ENCODE peak calls at places on chromosome 3, in nine cellular contexts. One of them, this sample, is unnamed.

GRCh38 chr3:147797095-147797494 is 387.9 kb downstream of the ZIC1 start:
- DNase-seq in hypothalamus: no peak
- DNase-seq in GM04504: no peak
- DNase-seq in activated naive CD8-positive, alpha-beta T cell treated with anti-CD3 and anti-CD28 coated beads, Interleukin-2, amount 10 ng/mL, durations not matched to agents 7 days and 5 days: no peak
- DNase-seq in islet precursor cell: no peak
- DNase-seq in dorsolateral prefrontal cortex: no peak
- DNase-seq in activated naive CD4-positive, alpha-beta T cell: no peak
- DNase-seq in NCI-H748 treated with DMSO at 0.1 percent for 48 hours: peak
- DNase-seq in AG04450: no peak
- DNase-seq in this sample: no peak

GRCh38 chr3:24608701-24609387 is 114.2 kb upstream of the THRB start:
- DNase-seq in AG04450: no peak
- DNase-seq in GM04504: no peak
- DNase-seq in activated naive CD8-positive, alpha-beta T cell treated with anti-CD3 and anti-CD28 coated beads, Interleukin-2, amount 10 ng/mL, durations not matched to agents 7 days and 5 days: no peak
- DNase-seq in dorsolateral prefrontal cortex: no peak
- DNase-seq in islet precursor cell: no peak
- DNase-seq in hypothalamus: no peak
- DNase-seq in activated naive CD4-positive, alpha-beta T cell: no peak
- DNase-seq in NCI-H748 treated with DMSO at 0.1 percent for 48 hours: no peak
- DNase-seq in this sample: no peak

GRCh38 chr3:178072931-178073330 is 463.3 kb upstream of the KCNMB2 start:
- DNase-seq in GM04504: no peak
- DNase-seq in activated naive CD4-positive, alpha-beta T cell: no peak
- DNase-seq in activated naive CD8-positive, alpha-beta T cell treated with anti-CD3 and anti-CD28 coated beads, Interleukin-2, amount 10 ng/mL, durations not matched to agents 7 days and 5 days: no peak
- DNase-seq in hypothalamus: no peak
- DNase-seq in islet precursor cell: no peak
- DNase-seq in NCI-H748 treated with DMSO at 0.1 percent for 48 hours: no peak
- DNase-seq in dorsolateral prefrontal cortex: no peak
- DNase-seq in AG04450: no peak
- DNase-seq in this sample: no peak

GRCh38 chr3:53195066-53195450 is 34.0 kb downstream of the PRKCD start:
- DNase-seq in activated naive CD8-positive, alpha-beta T cell treated with anti-CD3 and anti-CD28 coated beads, Interleukin-2, amount 10 ng/mL, durations not matched to agents 7 days and 5 days: no peak
- DNase-seq in NCI-H748 treated with DMSO at 0.1 percent for 48 hours: no peak
- DNase-seq in islet precursor cell: no peak
- DNase-seq in activated naive CD4-positive, alpha-beta T cell: no peak
- DNase-seq in hypothalamus: no peak
- DNase-seq in AG04450: no peak
- DNase-seq in GM04504: no peak
- DNase-seq in dorsolateral prefrontal cortex: no peak
- DNase-seq in this sample: no peak

GRCh38 chr3:170196833-170197232 is 15.3 kb upstream of the PHC3 start:
- DNase-seq in AG04450: no peak
- DNase-seq in NCI-H748 treated with DMSO at 0.1 percent for 48 hours: no peak
- DNase-seq in GM04504: no peak
- DNase-seq in dorsolateral prefrontal cortex: no peak
- DNase-seq in hypothalamus: no peak
- DNase-seq in activated naive CD8-positive, alpha-beta T cell treated with anti-CD3 and anti-CD28 coated beads, Interleukin-2, amount 10 ng/mL, durations not matched to agents 7 days and 5 days: no peak
- DNase-seq in islet precursor cell: no peak
- DNase-seq in activated naive CD4-positive, alpha-beta T cell: no peak
- DNase-seq in this sample: no peak

GRCh38 chr3:196166741-196167140 is 44.5 kb downstream of the ZDHHC19 start:
- DNase-seq in AG04450: no peak
- DNase-seq in activated naive CD8-positive, alpha-beta T cell treated with anti-CD3 and anti-CD28 coated beads, Interleukin-2, amount 10 ng/mL, durations not matched to agents 7 days and 5 days: no peak
- DNase-seq in activated naive CD4-positive, alpha-beta T cell: no peak
- DNase-seq in GM04504: no peak
- DNase-seq in islet precursor cell: no peak
- DNase-seq in NCI-H748 treated with DMSO at 0.1 percent for 48 hours: no peak
- DNase-seq in hypothalamus: no peak
- DNase-seq in dorsolateral prefrontal cortex: no peak
- DNase-seq in this sample: no peak

GRCh38 chr3:162022931-162023330 is 526.3 kb downstream of the OTOL1 start:
- DNase-seq in activated naive CD8-positive, alpha-beta T cell treated with anti-CD3 and anti-CD28 coated beads, Interleukin-2, amount 10 ng/mL, durations not matched to agents 7 days and 5 days: no peak
- DNase-seq in islet precursor cell: no peak
- DNase-seq in NCI-H748 treated with DMSO at 0.1 percent for 48 hours: peak
- DNase-seq in hypothalamus: no peak
- DNase-seq in dorsolateral prefrontal cortex: no peak
- DNase-seq in activated naive CD4-positive, alpha-beta T cell: no peak
- DNase-seq in GM04504: no peak
- DNase-seq in AG04450: no peak
- DNase-seq in this sample: no peak

GRCh38 chr3:87855626-87856025 is 203.2 kb downstream of the CGGBP1 start:
- DNase-seq in islet precursor cell: peak
- DNase-seq in AG04450: no peak
- DNase-seq in NCI-H748 treated with DMSO at 0.1 percent for 48 hours: no peak
- DNase-seq in GM04504: peak
- DNase-seq in activated naive CD8-positive, alpha-beta T cell treated with anti-CD3 and anti-CD28 coated beads, Interleukin-2, amount 10 ng/mL, durations not matched to agents 7 days and 5 days: no peak
- DNase-seq in dorsolateral prefrontal cortex: no peak
- DNase-seq in hypothalamus: no peak
- DNase-seq in activated naive CD4-positive, alpha-beta T cell: no peak
- DNase-seq in this sample: no peak

GRCh38 chr3:191775451-191776233 is 314.7 kb downstream of the PYDC2 start:
- DNase-seq in dorsolateral prefrontal cortex: no peak
- DNase-seq in GM04504: no peak
- DNase-seq in AG04450: no peak
- DNase-seq in activated naive CD4-positive, alpha-beta T cell: no peak
- DNase-seq in activated naive CD8-positive, alpha-beta T cell treated with anti-CD3 and anti-CD28 coated beads, Interleukin-2, amount 10 ng/mL, durations not matched to agents 7 days and 5 days: no peak
- DNase-seq in islet precursor cell: no peak
- DNase-seq in hypothalamus: no peak
- DNase-seq in NCI-H748 treated with DMSO at 0.1 percent for 48 hours: no peak
- DNase-seq in this sample: no peak

GRCh38 chr3:184241447-184242296 is 7.1 kb downstream of the ALG3 start:
- DNase-seq in hypothalamus: no peak
- DNase-seq in islet precursor cell: peak
- DNase-seq in NCI-H748 treated with DMSO at 0.1 percent for 48 hours: no peak
- DNase-seq in activated naive CD8-positive, alpha-beta T cell treated with anti-CD3 and anti-CD28 coated beads, Interleukin-2, amount 10 ng/mL, durations not matched to agents 7 days and 5 days: no peak
- DNase-seq in activated naive CD4-positive, alpha-beta T cell: no peak
- DNase-seq in dorsolateral prefrontal cortex: no peak
- DNase-seq in GM04504: no peak
- DNase-seq in AG04450: no peak
- DNase-seq in this sample: no peak

GRCh38 chr3:90015688-90016356 is 908.4 kb downstream of the EPHA3 start:
- DNase-seq in AG04450: no peak
- DNase-seq in GM04504: no peak
- DNase-seq in activated naive CD4-positive, alpha-beta T cell: no peak
- DNase-seq in hypothalamus: no peak
- DNase-seq in activated naive CD8-positive, alpha-beta T cell treated with anti-CD3 and anti-CD28 coated beads, Interleukin-2, amount 10 ng/mL, durations not matched to agents 7 days and 5 days: no peak
- DNase-seq in NCI-H748 treated with DMSO at 0.1 percent for 48 hours: no peak
- DNase-seq in dorsolateral prefrontal cortex: no peak
- DNase-seq in islet precursor cell: peak
- DNase-seq in this sample: no peak

GRCh38 chr3:178671261-178672191 is 135.3 kb downstream of the KCNMB2 start:
- DNase-seq in activated naive CD8-positive, alpha-beta T cell treated with anti-CD3 and anti-CD28 coated beads, Interleukin-2, amount 10 ng/mL, durations not matched to agents 7 days and 5 days: no peak
- DNase-seq in activated naive CD4-positive, alpha-beta T cell: no peak
- DNase-seq in dorsolateral prefrontal cortex: no peak
- DNase-seq in AG04450: no peak
- DNase-seq in GM04504: peak
- DNase-seq in islet precursor cell: no peak
- DNase-seq in NCI-H748 treated with DMSO at 0.1 percent for 48 hours: peak
- DNase-seq in hypothalamus: no peak
- DNase-seq in this sample: no peak

GRCh38 chr3:86921981-86922680 is 68.8 kb downstream of the VGLL3 start:
- DNase-seq in islet precursor cell: no peak
- DNase-seq in hypothalamus: no peak
- DNase-seq in AG04450: no peak
- DNase-seq in dorsolateral prefrontal cortex: no peak
- DNase-seq in activated naive CD4-positive, alpha-beta T cell: no peak
- DNase-seq in GM04504: no peak
- DNase-seq in activated naive CD8-positive, alpha-beta T cell treated with anti-CD3 and anti-CD28 coated beads, Interleukin-2, amount 10 ng/mL, durations not matched to agents 7 days and 5 days: no peak
- DNase-seq in NCI-H748 treated with DMSO at 0.1 percent for 48 hours: no peak
- DNase-seq in this sample: no peak

GRCh38 chr3:151305081-151305777 is 11.4 kb downstream of the GPR87 start:
- DNase-seq in NCI-H748 treated with DMSO at 0.1 percent for 48 hours: no peak
- DNase-seq in islet precursor cell: peak
- DNase-seq in AG04450: peak
- DNase-seq in dorsolateral prefrontal cortex: no peak
- DNase-seq in hypothalamus: peak
- DNase-seq in GM04504: peak
- DNase-seq in activated naive CD8-positive, alpha-beta T cell treated with anti-CD3 and anti-CD28 coated beads, Interleukin-2, amount 10 ng/mL, durations not matched to agents 7 days and 5 days: no peak
- DNase-seq in activated naive CD4-positive, alpha-beta T cell: no peak
- DNase-seq in this sample: peak

GRCh38 chr3:30513374-30514152 is 92.8 kb upstream of the TGFBR2 start:
- DNase-seq in dorsolateral prefrontal cortex: no peak
- DNase-seq in hypothalamus: no peak
- DNase-seq in AG04450: no peak
- DNase-seq in NCI-H748 treated with DMSO at 0.1 percent for 48 hours: no peak
- DNase-seq in activated naive CD8-positive, alpha-beta T cell treated with anti-CD3 and anti-CD28 coated beads, Interleukin-2, amount 10 ng/mL, durations not matched to agents 7 days and 5 days: no peak
- DNase-seq in activated naive CD4-positive, alpha-beta T cell: no peak
- DNase-seq in islet precursor cell: no peak
- DNase-seq in GM04504: no peak
- DNase-seq in this sample: no peak

GRCh38 chr3:129039271-129040038 is 21.1 kb upstream of the GP9 start:
- DNase-seq in islet precursor cell: peak
- DNase-seq in activated naive CD8-positive, alpha-beta T cell treated with anti-CD3 and anti-CD28 coated beads, Interleukin-2, amount 10 ng/mL, durations not matched to agents 7 days and 5 days: peak
- DNase-seq in dorsolateral prefrontal cortex: no peak
- DNase-seq in GM04504: no peak
- DNase-seq in AG04450: no peak
- DNase-seq in hypothalamus: no peak
- DNase-seq in NCI-H748 treated with DMSO at 0.1 percent for 48 hours: no peak
- DNase-seq in activated naive CD4-positive, alpha-beta T cell: no peak
- DNase-seq in this sample: no peak

GRCh38 chr3:18189651-18190050 is 235.5 kb downstream of the SATB1 start:
- DNase-seq in GM04504: peak
- DNase-seq in islet precursor cell: no peak
- DNase-seq in dorsolateral prefrontal cortex: no peak
- DNase-seq in NCI-H748 treated with DMSO at 0.1 percent for 48 hours: no peak
- DNase-seq in activated naive CD8-positive, alpha-beta T cell treated with anti-CD3 and anti-CD28 coated beads, Interleukin-2, amount 10 ng/mL, durations not matched to agents 7 days and 5 days: no peak
- DNase-seq in hypothalamus: no peak
- DNase-seq in AG04450: no peak
- DNase-seq in activated naive CD4-positive, alpha-beta T cell: no peak
- DNase-seq in this sample: no peak

GRCh38 chr3:8311321-8311720 is 190.3 kb upstream of the LMCD1 start:
- DNase-seq in dorsolateral prefrontal cortex: no peak
- DNase-seq in islet precursor cell: no peak
- DNase-seq in GM04504: no peak
- DNase-seq in AG04450: no peak
- DNase-seq in activated naive CD8-positive, alpha-beta T cell treated with anti-CD3 and anti-CD28 coated beads, Interleukin-2, amount 10 ng/mL, durations not matched to agents 7 days and 5 days: no peak
- DNase-seq in hypothalamus: no peak
- DNase-seq in activated naive CD4-positive, alpha-beta T cell: no peak
- DNase-seq in NCI-H748 treated with DMSO at 0.1 percent for 48 hours: no peak
- DNase-seq in this sample: no peak

GRCh38 chr3:30437172-30437571 is 169.2 kb upstream of the TGFBR2 start:
- DNase-seq in GM04504: no peak
- DNase-seq in islet precursor cell: no peak
- DNase-seq in activated naive CD8-positive, alpha-beta T cell treated with anti-CD3 and anti-CD28 coated beads, Interleukin-2, amount 10 ng/mL, durations not matched to agents 7 days and 5 days: no peak
- DNase-seq in AG04450: no peak
- DNase-seq in NCI-H748 treated with DMSO at 0.1 percent for 48 hours: no peak
- DNase-seq in hypothalamus: no peak
- DNase-seq in activated naive CD4-positive, alpha-beta T cell: no peak
- DNase-seq in dorsolateral prefrontal cortex: no peak
- DNase-seq in this sample: no peak

GRCh38 chr3:59575113-59576001 is 525.5 kb upstream of the CFAP20DC start:
- DNase-seq in activated naive CD4-positive, alpha-beta T cell: peak
- DNase-seq in dorsolateral prefrontal cortex: peak
- DNase-seq in GM04504: peak
- DNase-seq in activated naive CD8-positive, alpha-beta T cell treated with anti-CD3 and anti-CD28 coated beads, Interleukin-2, amount 10 ng/mL, durations not matched to agents 7 days and 5 days: peak
- DNase-seq in NCI-H748 treated with DMSO at 0.1 percent for 48 hours: peak
- DNase-seq in islet precursor cell: peak
- DNase-seq in AG04450: peak
- DNase-seq in hypothalamus: peak
- DNase-seq in this sample: peak

GRCh38 chr3:5073374-5074085 is 48.6 kb upstream of the ARL8B start:
- DNase-seq in AG04450: no peak
- DNase-seq in islet precursor cell: no peak
- DNase-seq in hypothalamus: no peak
- DNase-seq in activated naive CD4-positive, alpha-beta T cell: no peak
- DNase-seq in NCI-H748 treated with DMSO at 0.1 percent for 48 hours: no peak
- DNase-seq in dorsolateral prefrontal cortex: no peak
- DNase-seq in GM04504: no peak
- DNase-seq in activated naive CD8-positive, alpha-beta T cell treated with anti-CD3 and anti-CD28 coated beads, Interleukin-2, amount 10 ng/mL, durations not matched to agents 7 days and 5 days: no peak
- DNase-seq in this sample: no peak

GRCh38 chr3:37863949-37864822 is 2.5 kb downstream of the CTDSPL start:
- DNase-seq in activated naive CD8-positive, alpha-beta T cell treated with anti-CD3 and anti-CD28 coated beads, Interleukin-2, amount 10 ng/mL, durations not matched to agents 7 days and 5 days: no peak
- DNase-seq in GM04504: no peak
- DNase-seq in dorsolateral prefrontal cortex: peak
- DNase-seq in activated naive CD4-positive, alpha-beta T cell: no peak
- DNase-seq in hypothalamus: no peak
- DNase-seq in NCI-H748 treated with DMSO at 0.1 percent for 48 hours: peak
- DNase-seq in AG04450: no peak
- DNase-seq in islet precursor cell: peak
- DNase-seq in this sample: no peak

GRCh38 chr3:30567139-30567753 is 39.2 kb upstream of the TGFBR2 start:
- DNase-seq in activated naive CD8-positive, alpha-beta T cell treated with anti-CD3 and anti-CD28 coated beads, Interleukin-2, amount 10 ng/mL, durations not matched to agents 7 days and 5 days: no peak
- DNase-seq in islet precursor cell: peak
- DNase-seq in GM04504: no peak
- DNase-seq in AG04450: no peak
- DNase-seq in hypothalamus: no peak
- DNase-seq in dorsolateral prefrontal cortex: no peak
- DNase-seq in activated naive CD4-positive, alpha-beta T cell: no peak
- DNase-seq in NCI-H748 treated with DMSO at 0.1 percent for 48 hours: no peak
- DNase-seq in this sample: no peak

GRCh38 chr3:179449621-179450020 is 1.6 kb downstream of the GNB4 start:
- DNase-seq in islet precursor cell: no peak
- DNase-seq in GM04504: no peak
- DNase-seq in activated naive CD4-positive, alpha-beta T cell: no peak
- DNase-seq in NCI-H748 treated with DMSO at 0.1 percent for 48 hours: no peak
- DNase-seq in activated naive CD8-positive, alpha-beta T cell treated with anti-CD3 and anti-CD28 coated beads, Interleukin-2, amount 10 ng/mL, durations not matched to agents 7 days and 5 days: no peak
- DNase-seq in hypothalamus: no peak
- DNase-seq in dorsolateral prefrontal cortex: no peak
- DNase-seq in AG04450: no peak
- DNase-seq in this sample: no peak

GRCh38 chr3:55000546-55000945 is 72.7 kb upstream of the LRTM1 start:
- DNase-seq in dorsolateral prefrontal cortex: no peak
- DNase-seq in activated naive CD8-positive, alpha-beta T cell treated with anti-CD3 and anti-CD28 coated beads, Interleukin-2, amount 10 ng/mL, durations not matched to agents 7 days and 5 days: no peak
- DNase-seq in NCI-H748 treated with DMSO at 0.1 percent for 48 hours: no peak
- DNase-seq in hypothalamus: no peak
- DNase-seq in activated naive CD4-positive, alpha-beta T cell: no peak
- DNase-seq in GM04504: peak
- DNase-seq in AG04450: peak
- DNase-seq in islet precursor cell: peak
- DNase-seq in this sample: no peak

GRCh38 chr3:123660900-123661299 is 76.0 kb upstream of the HACD2 start:
- DNase-seq in activated naive CD8-positive, alpha-beta T cell treated with anti-CD3 and anti-CD28 coated beads, Interleukin-2, amount 10 ng/mL, durations not matched to agents 7 days and 5 days: no peak
- DNase-seq in dorsolateral prefrontal cortex: no peak
- DNase-seq in activated naive CD4-positive, alpha-beta T cell: no peak
- DNase-seq in GM04504: peak
- DNase-seq in hypothalamus: peak
- DNase-seq in NCI-H748 treated with DMSO at 0.1 percent for 48 hours: no peak
- DNase-seq in AG04450: peak
- DNase-seq in islet precursor cell: no peak
- DNase-seq in this sample: peak

GRCh38 chr3:184145120-184145524 is 10.0 kb downstream of the EIF2B5 start:
- DNase-seq in hypothalamus: no peak
- DNase-seq in NCI-H748 treated with DMSO at 0.1 percent for 48 hours: no peak
- DNase-seq in dorsolateral prefrontal cortex: peak
- DNase-seq in AG04450: no peak
- DNase-seq in activated naive CD4-positive, alpha-beta T cell: no peak
- DNase-seq in GM04504: no peak
- DNase-seq in activated naive CD8-positive, alpha-beta T cell treated with anti-CD3 and anti-CD28 coated beads, Interleukin-2, amount 10 ng/mL, durations not matched to agents 7 days and 5 days: no peak
- DNase-seq in islet precursor cell: peak
- DNase-seq in this sample: no peak

GRCh38 chr3:170585937-170586310 is at the start of gene SLC7A14:
- DNase-seq in activated naive CD4-positive, alpha-beta T cell: no peak
- DNase-seq in dorsolateral prefrontal cortex: peak
- DNase-seq in NCI-H748 treated with DMSO at 0.1 percent for 48 hours: no peak
- DNase-seq in GM04504: no peak
- DNase-seq in activated naive CD8-positive, alpha-beta T cell treated with anti-CD3 and anti-CD28 coated beads, Interleukin-2, amount 10 ng/mL, durations not matched to agents 7 days and 5 days: no peak
- DNase-seq in AG04450: no peak
- DNase-seq in islet precursor cell: peak
- DNase-seq in hypothalamus: peak
- DNase-seq in this sample: peak

GRCh38 chr3:103295974-103296570 is 861.3 kb downstream of the ZPLD1 start:
- DNase-seq in hypothalamus: no peak
- DNase-seq in NCI-H748 treated with DMSO at 0.1 percent for 48 hours: peak
- DNase-seq in islet precursor cell: no peak
- DNase-seq in GM04504: no peak
- DNase-seq in AG04450: no peak
- DNase-seq in dorsolateral prefrontal cortex: no peak
- DNase-seq in activated naive CD4-positive, alpha-beta T cell: no peak
- DNase-seq in activated naive CD8-positive, alpha-beta T cell treated with anti-CD3 and anti-CD28 coated beads, Interleukin-2, amount 10 ng/mL, durations not matched to agents 7 days and 5 days: no peak
- DNase-seq in this sample: no peak

GRCh38 chr3:124336067-124336656 is 344.2 kb upstream of the ROPN1 start:
- DNase-seq in activated naive CD4-positive, alpha-beta T cell: no peak
- DNase-seq in hypothalamus: no peak
- DNase-seq in islet precursor cell: no peak
- DNase-seq in GM04504: no peak
- DNase-seq in activated naive CD8-positive, alpha-beta T cell treated with anti-CD3 and anti-CD28 coated beads, Interleukin-2, amount 10 ng/mL, durations not matched to agents 7 days and 5 days: no peak
- DNase-seq in NCI-H748 treated with DMSO at 0.1 percent for 48 hours: no peak
- DNase-seq in AG04450: no peak
- DNase-seq in dorsolateral prefrontal cortex: no peak
- DNase-seq in this sample: no peak

GRCh38 chr3:136728918-136729317 is 23.3 kb downstream of the STAG1 start:
- DNase-seq in NCI-H748 treated with DMSO at 0.1 percent for 48 hours: no peak
- DNase-seq in activated naive CD4-positive, alpha-beta T cell: no peak
- DNase-seq in AG04450: no peak
- DNase-seq in activated naive CD8-positive, alpha-beta T cell treated with anti-CD3 and anti-CD28 coated beads, Interleukin-2, amount 10 ng/mL, durations not matched to agents 7 days and 5 days: no peak
- DNase-seq in hypothalamus: peak
- DNase-seq in islet precursor cell: peak
- DNase-seq in dorsolateral prefrontal cortex: no peak
- DNase-seq in GM04504: peak
- DNase-seq in this sample: no peak